ENCODE peak calls at places on chromosomes 11 and 22, in four cellular contexts. Z, S, J and O are unnamed samples.

GRCh38 chr11:35682230-35683195 is 19.9 kb downstream of the TRIM44 start:
- DNase-seq in Z (no peak), S (no peak), J (no peak), O (no peak)

GRCh38 chr11:3996651-3997050 is 97.9 kb upstream of the RRM1 start:
- DNase-seq in Z (no peak), S (no peak), J (no peak), O (no peak)

GRCh38 chr11:119180729-119181676 is 4.3 kb upstream of the NHERF4 start:
- DNase-seq in Z (no peak), S (no peak), J (no peak), O (no peak)

GRCh38 chr11:1896895-1897294 is 5.2 kb upstream of the PRR33 start:
- DNase-seq in Z (no peak), S (no peak), J (no peak), O (no peak)

GRCh38 chr11:120116966-120117365 is 20.9 kb downstream of the TRIM29 start:
- DNase-seq in Z (no peak), S (no peak), J (no peak), O (no peak)

GRCh38 chr11:9473408-9473807 is 12.6 kb downstream of the ZNF143 start:
- DNase-seq in Z (no peak), S (no peak), J (no peak), O (no peak)

GRCh38 chr22:26367402-26368245 is 61.4 kb upstream of the ASPHD2 start:
- DNase-seq in Z (no peak), S (peak; percentile 70), J (peak; percentile 54), O (no peak)

GRCh38 chr22:17258015-17258827 is 39.0 kb upstream of the ADA2 start:
- DNase-seq in Z (no peak), S (peak; percentile 74), J (peak; percentile 90), O (no peak)

DNA sequence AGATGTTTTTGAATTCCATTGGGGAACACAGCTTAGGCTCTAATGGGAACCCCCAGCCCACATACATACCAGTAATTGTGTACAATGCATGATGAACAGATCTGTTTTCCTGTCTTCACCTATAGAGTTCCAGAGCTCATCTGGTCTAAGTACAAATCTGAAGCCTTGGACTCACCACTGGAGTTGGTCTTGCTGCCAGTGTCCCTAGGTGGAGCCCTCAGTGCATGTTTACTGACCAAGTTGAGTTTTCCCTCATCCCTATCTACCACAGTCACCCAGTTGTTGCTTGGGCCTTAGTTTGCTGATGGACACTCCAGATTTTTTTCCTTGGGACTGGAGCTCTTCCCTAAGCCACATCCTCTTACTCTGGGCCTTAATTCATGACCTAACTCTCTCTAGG is 159.2 kb upstream of the DDI1 start:
- DNase-seq in Z (no peak), S (no peak), J (no peak), O (no peak)
- TF ChIP-seq CTCF in Z (peak; percentile 27), S (no peak), J (no peak), O (no peak)

GRCh38 chr11:103364687-103365086 is 255.5 kb downstream of the DYNC2H1 start:
- DNase-seq in Z (no peak), S (no peak), J (no peak), O (no peak)

GRCh38 chr11:103368151-103368550 is 258.9 kb downstream of the DYNC2H1 start:
- DNase-seq in Z (no peak), S (no peak), J (no peak), O (no peak)

GRCh38 chr11:103370076-103370475 is 260.9 kb downstream of the DYNC2H1 start:
- DNase-seq in Z (no peak), S (no peak), J (no peak), O (no peak)

GRCh38 chr11:103367650-103368049 is 258.4 kb downstream of the DYNC2H1 start:
- DNase-seq in Z (no peak), S (no peak), J (no peak), O (no peak)
- TF ChIP-seq CTCF in Z (no peak), S (no peak), J (no peak), O (no peak)

GRCh38 chr22:50150161-50151129 is 20.1 kb upstream of the PANX2 start:
- DNase-seq in Z (no peak), S (no peak), J (no peak), O (no peak)

GRCh38 chr22:50153056-50153755 is 17.3 kb upstream of the PANX2 start:
- DNase-seq in Z (no peak), S (no peak), J (no peak), O (no peak)

GRCh38 chr22:50153756-50154140 is 16.8 kb upstream of the PANX2 start:
- DNase-seq in Z (no peak), S (no peak), J (no peak), O (no peak)

GRCh38 chr22:50148991-50149721 is 21.4 kb upstream of the PANX2 start:
- DNase-seq in Z (no peak), S (peak; percentile 65), J (peak; percentile 81), O (peak; percentile 71)

GRCh38 chr22:50151571-50152537 is 18.7 kb upstream of the PANX2 start:
- DNase-seq in Z (no peak), S (no peak), J (no peak), O (no peak)
- TF ChIP-seq CTCF in Z (no peak), S (no peak), J (no peak), O (no peak)

GRCh38 chr22:48084041-48084748 is 1321.7 kb downstream of the TBC1D22A start:
- DNase-seq in Z (no peak), S (no peak), J (peak; percentile 61), O (no peak)
- TF ChIP-seq CTCF in Z (no peak), S (no peak), J (no peak), O (no peak)

GRCh38 chr11:41306435-41306834 is 153.0 kb downstream of the LRRC4C start:
- DNase-seq in Z (no peak), S (no peak), J (no peak), O (no peak)

GRCh38 chr11:41308286-41308685 is 151.2 kb downstream of the LRRC4C start:
- DNase-seq in Z (no peak), S (no peak), J (no peak), O (no peak)

GRCh38 chr11:41309111-41309522 is 150.3 kb downstream of the LRRC4C start:
- DNase-seq in Z (no peak), S (no peak), J (no peak), O (no peak)

GRCh38 chr11:41307371-41308080 is 151.9 kb downstream of the LRRC4C start:
- DNase-seq in Z (no peak), S (no peak), J (no peak), O (no peak)

GRCh38 chr11:41309716-41310115 is 149.7 kb downstream of the LRRC4C start:
- DNase-seq in Z (no peak), S (no peak), J (no peak), O (no peak)
- TF ChIP-seq CTCF in Z (no peak), S (no peak), J (no peak), O (peak; percentile 45)

GRCh38 chr11:86408845-86409244 is 34.2 kb downstream of the CCDC81 start:
- DNase-seq in Z (no peak), S (no peak), J (no peak), O (no peak)
- TF ChIP-seq CTCF in Z (peak; percentile 55), S (no peak), J (no peak), O (peak; percentile 59)

GRCh38 chr22:39135092-39135896 is 17.2 kb downstream of the CBX7 start:
- DNase-seq in Z (no peak), S (peak; percentile 82), J (no peak), O (no peak)
- TF ChIP-seq CTCF in Z (peak; percentile 59), S (peak; percentile 82), J (peak; percentile 58), O (peak; percentile 82)

GRCh38 chr11:126336646-126337045 is 18.8 kb upstream of the ST3GAL4 start:
- DNase-seq in Z (no peak), S (no peak), J (no peak), O (no peak)

GRCh38 chr11:126336065-126336464 is 19.4 kb upstream of the ST3GAL4 start:
- DNase-seq in Z (no peak), S (no peak), J (no peak), O (no peak)

GRCh38 chr11:126338346-126339055 is 17.0 kb upstream of the ST3GAL4 start:
- DNase-seq in Z (no peak), S (no peak), J (no peak), O (no peak)

GRCh38 chr11:126337121-126337471 is 18.4 kb upstream of the ST3GAL4 start:
- DNase-seq in Z (no peak), S (no peak), J (no peak), O (no peak)

DNA sequence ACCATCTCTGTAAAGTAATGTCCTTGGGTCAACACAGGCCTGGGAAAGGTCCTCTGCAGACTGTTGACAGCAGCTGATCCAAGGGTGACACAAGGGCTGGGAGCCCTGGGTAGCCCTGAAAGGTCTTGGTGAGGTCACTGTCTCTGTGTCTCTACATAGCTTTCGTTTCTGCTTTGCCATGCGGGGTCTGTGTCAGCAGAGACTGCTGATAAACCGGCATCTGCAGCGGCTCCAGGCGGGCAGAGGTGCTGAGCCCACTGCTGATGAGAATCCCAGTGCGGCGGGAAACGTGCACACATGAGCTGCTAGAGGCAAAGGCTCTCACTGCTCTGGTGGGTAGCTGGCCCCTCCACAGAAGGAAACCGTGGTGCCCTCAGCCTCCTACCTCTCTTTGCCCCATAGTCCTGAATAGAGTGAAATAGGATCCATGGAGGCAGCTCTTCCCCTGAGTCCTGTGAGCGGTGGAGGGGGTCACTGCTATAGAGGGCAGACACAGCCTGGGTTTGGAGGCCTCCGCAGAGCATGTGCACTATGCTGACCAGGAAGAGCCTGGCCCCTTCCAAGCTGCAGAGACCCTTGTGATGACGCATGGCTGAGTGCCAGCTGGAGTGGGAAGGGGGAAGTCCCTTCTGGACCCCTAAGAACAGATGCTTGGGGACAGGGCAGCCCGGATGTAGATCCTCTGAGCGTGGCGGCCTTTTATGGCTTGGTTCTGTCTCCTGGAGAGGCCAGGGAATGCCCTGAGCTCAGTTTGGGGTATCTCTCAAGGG is 17.8 kb upstream of the ST3GAL4 start:
- DNase-seq in Z (no peak), S (no peak), J (no peak), O (no peak)
- TF ChIP-seq CTCF in Z (no peak), S (no peak), J (no peak), O (no peak)

GRCh38 chr11:10514210-10514609 is 26.8 kb downstream of the RNF141 start:
- DNase-seq in Z (no peak), S (no peak), J (no peak), O (no peak)
- TF ChIP-seq CTCF in Z (peak; percentile 19), S (no peak), J (peak; percentile 62), O (peak; percentile 65)